ENCODE peak calls at places on chromosomes 12 and 14, in eight cellular contexts. N is small intestine; Q is cardiac muscle cell; Y is CD8-positive, alpha-beta memory T cell; X is transverse colon; L is PC-3; J is lung; O is lower lobe of right lung. V is an unnamed sample.

GRCh38 chr12:64883264-64884163 is 59.1 kb downstream of the TBC1D30 start:
- DNase-seq in L (no peak), X (no peak), J (no peak), O (no peak), Y (no peak), Q (peak), N (no peak), V (peak)

GRCh38 chr14:72532686-72533454 is 361.0 kb downstream of the DPF3 start:
- DNase-seq in O (no peak), N (no peak), J (no peak), Q (no peak), Y (no peak), X (no peak), L (no peak), V (no peak)

GRCh38 chr14:56150645-56151345 is 32.6 kb downstream of the PELI2 start:
- DNase-seq in X (no peak), Q (no peak), N (no peak), J (no peak), L (no peak), Y (no peak), O (no peak), V (no peak)

GRCh38 chr12:4353785-4354208 is 25.7 kb downstream of the FGF23 start:
- DNase-seq in Y (peak), L (peak), J (no peak), O (no peak), Q (peak), X (no peak), N (peak), V (peak)

GRCh38 chr14:61547186-61548121 is 147.9 kb upstream of the HIF1A start:
- DNase-seq in L (peak), J (no peak), O (no peak), N (no peak), Q (no peak), X (no peak), Y (no peak), V (no peak)

GRCh38 chr12:87779016-87779415 is 250.2 kb downstream of the C12orf50 start:
- DNase-seq in L (no peak), Y (no peak), Q (no peak), O (no peak), J (no peak), N (no peak), X (no peak), V (no peak)

GRCh38 chr12:90909069-90909676 is 45.8 kb downstream of the CCER1 start:
- DNase-seq in Q (peak), Y (no peak), X (no peak), O (no peak), N (peak), J (no peak), L (peak), V (peak)

GRCh38 chr12:104057771-104058197 is 6.5 kb upstream of the HCFC2 start:
- DNase-seq in L (peak), Q (peak), N (peak), X (no peak), O (no peak), J (no peak), Y (no peak), V (peak)

GRCh38 chr14:68246074-68246980 is 426.7 kb downstream of the RAD51B start:
- DNase-seq in X (no peak), Y (no peak), N (peak), Q (no peak), O (no peak), J (no peak), L (peak), V (no peak)

GRCh38 chr14:68797180-68797670 is 4.4 kb upstream of the ZFP36L1 start:
- DNase-seq in J (no peak), L (no peak), O (no peak), Q (peak), X (no peak), N (no peak), Y (no peak), V (peak)

GRCh38 chr14:63046339-63047268 is 1.3 kb upstream of the KCNH5 start:
- DNase-seq in Q (no peak), N (no peak), Y (no peak), O (no peak), X (no peak), L (no peak), J (no peak), V (peak)

GRCh38 chr14:24246765-24247212 is 4.4 kb upstream of the TINF2 start:
- DNase-seq in Y (no peak), L (no peak), J (no peak), X (peak), N (peak), O (no peak), Q (no peak), V (no peak)

GRCh38 chr12:68638721-68639395 is 28.2 kb downstream of the RAP1B start:
- DNase-seq in L (no peak), N (no peak), Y (no peak), O (no peak), X (no peak), J (no peak), Q (no peak), V (no peak)

GRCh38 chr12:44885902-44886301 is 9.8 kb upstream of the NELL2 start:
- DNase-seq in Y (no peak), X (no peak), O (no peak), N (no peak), J (no peak), L (no peak), Q (no peak), V (no peak)

DNA sequence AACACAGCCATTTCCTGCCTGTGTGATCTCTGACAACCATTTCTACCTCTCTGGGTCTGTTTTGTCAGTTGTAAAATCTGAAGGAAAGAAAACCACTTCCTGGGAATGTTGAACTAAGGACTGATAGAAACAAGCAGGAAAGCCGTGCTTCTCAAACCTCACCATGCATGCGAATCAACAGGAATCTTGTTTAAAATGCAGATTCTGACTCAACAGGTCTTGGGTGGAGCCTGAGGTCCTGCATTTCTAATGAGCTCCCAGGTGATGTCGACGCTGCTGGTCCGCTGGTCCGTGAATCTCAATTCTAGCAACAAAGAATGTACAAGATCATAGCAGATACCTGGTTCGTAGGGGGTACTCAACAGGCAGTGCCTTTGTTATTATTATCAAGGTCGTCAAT is 38.0 kb upstream of the GPATCH2L start:
- DNase-seq in L (no peak), N (no peak), X (no peak), Q (no peak), J (no peak), Y (no peak), O (no peak), V (peak)
- H3K4me3 ChIP-seq in L (no peak), N (no peak), X (no peak), Q (no peak), J (no peak), Y (no peak), O (no peak), V (peak)

GRCh38 chr12:11667159-11667558 is 17.7 kb downstream of the ETV6 start:
- DNase-seq in X (no peak), N (no peak), J (no peak), O (no peak), L (no peak), Y (no peak), Q (no peak), V (no peak)
- H3K27ac ChIP-seq in X (no peak), N (no peak), J (no peak), O (no peak), L (no peak), Y (no peak), Q (no peak), V (no peak)

DNA sequence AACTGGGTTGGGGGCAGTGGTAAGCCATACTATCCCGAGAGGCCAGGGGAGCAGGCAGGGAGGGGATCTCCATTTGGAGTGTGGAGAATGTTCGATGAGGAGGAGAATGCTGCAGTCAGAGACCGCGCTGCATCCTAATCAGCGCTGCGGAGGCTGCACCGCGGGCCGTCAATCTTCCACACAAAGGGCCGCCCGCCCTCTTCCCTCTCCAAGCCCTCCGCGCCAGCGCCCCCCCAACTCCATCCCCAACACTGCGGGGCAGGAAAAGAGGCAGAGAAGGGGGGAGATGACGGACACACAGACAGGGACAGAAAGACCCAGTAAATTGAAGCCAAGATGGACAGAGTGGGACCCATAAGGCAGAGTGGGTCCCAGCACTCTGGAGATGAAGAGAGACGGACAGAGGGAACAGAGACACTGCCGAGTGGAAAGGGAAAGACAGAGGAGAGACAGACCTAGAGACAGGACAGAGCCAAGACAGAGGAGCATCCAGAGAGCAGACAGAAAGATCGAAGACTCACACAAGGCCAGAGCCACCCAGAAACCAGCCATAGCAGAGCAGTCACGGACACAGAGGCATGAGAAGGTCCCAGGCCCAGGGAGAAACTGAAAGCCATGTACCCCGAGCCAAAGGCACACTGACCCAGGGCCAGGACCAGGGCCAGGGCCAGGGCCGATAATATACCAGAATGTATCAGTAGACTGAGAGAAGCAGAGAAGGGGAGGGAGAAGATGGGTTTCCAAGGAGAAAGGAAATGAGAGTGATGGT is 3.5 kb downstream of the CISTR start:
- DNase-seq in Y (peak), J (no peak), Q (no peak), X (no peak), O (no peak), L (no peak), N (no peak), V (peak)
- H3K4me3 ChIP-seq in Y (no peak), J (no peak), Q (no peak), X (no peak), O (no peak), L (no peak), N (no peak), V (peak)

GRCh38 chr12:46445093-46445492 is 72.5 kb upstream of the SLC38A2 start:
- DNase-seq in L (no peak), N (no peak), Y (no peak), J (no peak), Q (no peak), O (no peak), X (no peak), V (no peak)

GRCh38 chr12:46439793-46440511 is 67.4 kb upstream of the SLC38A2 start:
- DNase-seq in N (no peak), Q (no peak), X (no peak), Y (no peak), L (peak), J (no peak), O (no peak), V (no peak)

GRCh38 chr12:46443594-46444263 is 71.2 kb upstream of the SLC38A2 start:
- DNase-seq in J (no peak), Q (no peak), L (peak), X (no peak), N (no peak), O (no peak), Y (no peak), V (no peak)

GRCh38 chr12:46442239-46442638 is 69.7 kb upstream of the SLC38A2 start:
- DNase-seq in O (no peak), Q (no peak), J (no peak), L (peak), X (no peak), N (no peak), Y (no peak), V (no peak)

GRCh38 chr12:46442723-46443122 is 70.2 kb upstream of the SLC38A2 start:
- DNase-seq in X (no peak), Q (no peak), J (no peak), Y (no peak), O (no peak), L (peak), N (no peak), V (no peak)
- H3K27ac ChIP-seq in X (no peak), Q (no peak), J (no peak), Y (no peak), O (no peak), L (peak), N (no peak), V (no peak)

GRCh38 chr12:94262228-94263010 is 114.0 kb downstream of the PLXNC1 start:
- DNase-seq in N (peak), J (peak), Q (peak), O (peak), X (peak), L (peak), Y (peak), V (no peak)
- H3K4me3 ChIP-seq in N (peak), J (peak), Q (no peak), O (peak), X (peak), L (peak), Y (peak), V (no peak)

GRCh38 chr12:108694812-108695278 is 36.5 kb downstream of the CORO1C start:
- DNase-seq in N (peak), J (no peak), L (peak), O (no peak), X (no peak), Y (no peak), Q (no peak), V (no peak)
- H3K27ac ChIP-seq in N (no peak), J (peak), L (peak), O (no peak), X (peak), Y (no peak), Q (no peak), V (no peak)

DNA sequence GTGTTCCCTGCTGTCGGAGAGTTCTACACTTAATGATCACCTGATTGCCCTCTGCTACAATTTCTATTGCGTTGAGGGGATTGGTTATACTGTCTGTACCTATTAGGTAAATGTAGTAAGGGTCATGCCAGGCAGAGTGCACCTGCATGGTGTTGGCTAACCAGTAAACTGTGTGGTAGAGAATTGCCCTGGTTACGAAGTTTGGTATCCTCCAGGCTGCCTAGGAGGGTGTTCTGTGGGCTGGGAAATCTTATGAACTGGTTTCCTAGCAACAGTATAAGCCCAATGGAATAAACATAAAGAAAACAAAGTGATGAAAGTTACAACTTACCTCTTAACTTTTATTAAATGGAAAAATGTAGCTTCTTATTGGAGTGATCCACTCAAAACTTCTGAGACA is 1.4 kb downstream of the CCDC91 start:
- DNase-seq in J (no peak), O (no peak), Y (peak), N (peak), L (no peak), Q (no peak), X (peak), V (peak)
- H3K4me3 ChIP-seq in J (no peak), O (peak), Y (peak), N (peak), L (peak), Q (peak), X (peak), V (peak)

DNA sequence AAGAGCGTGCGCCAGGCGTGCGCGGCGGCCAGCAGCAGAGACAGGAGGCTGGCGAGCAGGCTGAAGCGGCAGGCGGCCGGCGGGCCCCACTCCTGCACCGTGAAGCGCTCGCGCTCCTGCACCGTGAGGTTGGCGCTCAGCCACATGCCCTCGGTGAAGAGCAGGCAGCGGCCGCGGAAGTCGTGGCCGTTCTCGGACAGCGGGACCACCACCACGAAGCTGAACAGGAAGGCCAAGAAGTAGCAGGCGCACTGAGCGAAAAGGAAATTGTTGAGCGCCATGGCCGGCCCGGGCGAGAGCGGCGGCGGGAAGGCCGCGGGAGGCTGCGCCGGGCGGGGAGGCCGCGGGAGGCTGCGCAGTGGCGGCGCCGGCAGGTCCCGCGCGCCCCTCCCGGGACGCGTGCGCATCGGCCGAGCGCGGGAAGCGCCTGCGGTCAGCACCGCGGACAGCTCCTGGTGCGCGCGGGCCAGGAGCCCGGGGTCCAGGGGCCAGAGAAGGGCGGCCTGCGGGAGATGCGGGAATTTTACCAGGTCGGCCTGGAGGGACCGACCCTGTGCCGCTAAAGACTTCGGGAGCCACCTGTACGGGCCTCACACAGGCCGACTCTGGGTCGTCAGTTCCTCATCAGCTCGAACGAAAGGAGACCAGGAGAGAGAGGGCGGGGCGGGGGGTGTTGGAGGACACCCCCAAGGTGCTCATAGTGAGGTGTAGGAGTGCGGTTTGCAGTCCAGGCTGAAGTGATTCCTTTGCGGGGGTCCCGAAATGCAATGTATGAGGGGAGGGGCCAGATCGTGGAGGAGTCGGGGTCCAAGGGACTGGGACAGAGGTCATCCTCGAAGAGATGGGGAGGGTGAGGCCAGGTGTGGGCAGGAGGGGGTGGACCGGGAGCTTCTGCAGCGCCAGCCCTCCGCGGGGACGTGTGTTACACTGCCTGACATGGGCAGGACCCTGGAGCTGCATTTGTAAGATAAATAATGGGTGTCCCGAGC is at the start of gene TMEM179:
- DNase-seq in Y (no peak), L (peak), O (peak), J (no peak), Q (peak), N (no peak), X (no peak), V (peak)
- H3K27ac ChIP-seq in Y (no peak), L (no peak), O (no peak), J (no peak), Q (no peak), N (no peak), X (no peak), V (no peak)

DNA sequence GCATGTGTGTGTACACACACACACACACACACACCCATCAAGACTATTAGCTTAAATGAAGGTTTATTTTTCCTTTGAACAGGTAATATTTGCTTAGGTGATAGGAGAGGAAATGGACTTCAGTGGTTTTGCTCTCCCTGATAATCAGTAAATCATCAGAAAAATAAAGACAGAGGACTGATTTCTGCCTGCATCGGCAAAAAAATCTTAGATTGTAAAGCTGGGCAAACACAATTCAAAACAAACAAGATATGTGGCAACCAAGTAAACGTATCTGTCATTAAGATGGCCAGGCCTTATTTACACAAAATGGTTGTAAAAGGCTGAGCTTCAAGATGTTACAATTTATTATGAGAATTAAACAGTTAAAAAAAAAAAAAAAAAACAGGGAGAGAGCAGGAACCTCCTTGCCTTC is 31.3 kb downstream of the PRKD1 start:
- DNase-seq in Y (no peak), O (no peak), L (peak), J (no peak), Q (no peak), N (peak), X (no peak), V (no peak)
- H3K4me3 ChIP-seq in Y (no peak), O (no peak), L (no peak), J (no peak), Q (no peak), N (no peak), X (no peak), V (no peak)